ENCODE peak calls at places on chromosomes 7 and 10, in seven cellular contexts. One of them, this sample, is unnamed.
A peak's percentile ranks its signal among the peaks of the same experiment; 100 is the strongest.

GRCh38 chr7:82778021-82778420 is 334.4 kb upstream of the CACNA2D1 start:
- DNase-seq in osteocyte: no peak
- DNase-seq in sigmoid colon: no peak
- DNase-seq in H7: no peak
- DNase-seq in central memory CD4-positive, alpha-beta T cell: no peak
- DNase-seq in nucleus accumbens: no peak
- DNase-seq in kidney: no peak
- DNase-seq in this sample: no peak

GRCh38 chr10:5070648-5071410 is 23.4 kb upstream of the AKR1C3 start:
- DNase-seq in nucleus accumbens: no peak
- DNase-seq in kidney: no peak
- DNase-seq in central memory CD4-positive, alpha-beta T cell: no peak
- DNase-seq in osteocyte: no peak
- DNase-seq in H7: no peak
- DNase-seq in sigmoid colon: no peak
- DNase-seq in this sample: no peak

GRCh38 chr7:4700577-4701235 is 18.6 kb downstream of the FOXK1 start:
- DNase-seq in osteocyte: no peak
- DNase-seq in kidney: peak; percentile 59
- DNase-seq in nucleus accumbens: no peak
- DNase-seq in sigmoid colon: no peak
- DNase-seq in H7: peak; percentile 59
- DNase-seq in central memory CD4-positive, alpha-beta T cell: no peak
- DNase-seq in this sample: peak; percentile 90

GRCh38 chr10:97842658-97843295 is 6.9 kb upstream of the GOLGA7B start:
- DNase-seq in nucleus accumbens: no peak
- DNase-seq in kidney: no peak
- DNase-seq in osteocyte: no peak
- DNase-seq in H7: no peak
- DNase-seq in central memory CD4-positive, alpha-beta T cell: no peak
- DNase-seq in sigmoid colon: no peak
- DNase-seq in this sample: no peak

GRCh38 chr7:27917774-27918314 is 177.9 kb downstream of the TAX1BP1 start:
- DNase-seq in H7: no peak
- DNase-seq in kidney: no peak
- DNase-seq in nucleus accumbens: no peak
- DNase-seq in central memory CD4-positive, alpha-beta T cell: no peak
- DNase-seq in osteocyte: no peak
- DNase-seq in sigmoid colon: no peak
- DNase-seq in this sample: no peak

GRCh38 chr7:87202208-87202607 is 17.3 kb downstream of the TMEM243 start:
- DNase-seq in osteocyte: no peak
- DNase-seq in central memory CD4-positive, alpha-beta T cell: no peak
- DNase-seq in nucleus accumbens: no peak
- DNase-seq in sigmoid colon: no peak
- DNase-seq in kidney: no peak
- DNase-seq in H7: no peak
- DNase-seq in this sample: no peak

GRCh38 chr7:2577914-2578680 is 19.3 kb downstream of the IQCE start:
- DNase-seq in sigmoid colon: no peak
- DNase-seq in nucleus accumbens: no peak
- DNase-seq in osteocyte: no peak
- DNase-seq in H7: peak; percentile 46
- DNase-seq in central memory CD4-positive, alpha-beta T cell: no peak
- DNase-seq in kidney: no peak
- DNase-seq in this sample: no peak

GRCh38 chr10:27223964-27224363 is 16.6 kb downstream of the ACBD5 start:
- DNase-seq in H7: no peak
- DNase-seq in nucleus accumbens: no peak
- DNase-seq in osteocyte: no peak
- DNase-seq in sigmoid colon: no peak
- DNase-seq in central memory CD4-positive, alpha-beta T cell: peak; percentile 41
- DNase-seq in kidney: no peak
- DNase-seq in this sample: peak; percentile 56

GRCh38 chr10:78211476-78212110 is 177.9 kb downstream of the RPS24 start:
- DNase-seq in osteocyte: no peak
- DNase-seq in nucleus accumbens: no peak
- DNase-seq in central memory CD4-positive, alpha-beta T cell: no peak
- DNase-seq in sigmoid colon: no peak
- DNase-seq in kidney: no peak
- DNase-seq in H7: peak; percentile 70
- DNase-seq in this sample: peak; percentile 74

GRCh38 chr7:20713792-20714191 is 72.9 kb downstream of the SP8 start:
- DNase-seq in osteocyte: no peak
- DNase-seq in central memory CD4-positive, alpha-beta T cell: no peak
- DNase-seq in H7: no peak
- DNase-seq in sigmoid colon: no peak
- DNase-seq in kidney: no peak
- DNase-seq in nucleus accumbens: no peak
- DNase-seq in this sample: peak; percentile 49

GRCh38 chr7:91836065-91836368 is 44.5 kb downstream of the MTERF1 start:
- DNase-seq in kidney: no peak
- DNase-seq in osteocyte: no peak
- DNase-seq in sigmoid colon: no peak
- DNase-seq in central memory CD4-positive, alpha-beta T cell: no peak
- DNase-seq in H7: no peak
- DNase-seq in nucleus accumbens: no peak
- DNase-seq in this sample: no peak